ENCODE peak calls at places on chromosomes 12 and 14, in nine cellular contexts. D is BJ, O is uterus, Y is K562, N is choroid plexus epithelial cell, U is bronchial epithelial cell, Q is tibial artery, T is GM23338, P is heart right ventricle. X is an unnamed sample.

GRCh38 chr14:61033024-61033423 is 52.0 kb downstream of the SLC38A6 start:
- DNase-seq in D (no peak), O (no peak), Y (no peak), N (no peak), U (no peak), Q (no peak), T (no peak), P (no peak), X (no peak)

GRCh38 chr12:119666226-119666808 is 1.6 kb upstream of the PRKAB1 start:
- DNase-seq in D (no peak), O (no peak), Y (no peak), N (no peak), U (no peak), Q (no peak), T (no peak), P (no peak), X (no peak)

GRCh38 chr12:104710940-104711725 is 247.0 kb downstream of the SLC41A2 start:
- DNase-seq in D (peak), O (no peak), Y (no peak), N (peak), U (peak), Q (no peak), T (no peak), P (no peak), X (no peak)

GRCh38 chr12:98416845-98417244 is 98.5 kb upstream of the TMPO start:
- DNase-seq in D (no peak), O (no peak), Y (no peak), N (peak), U (peak), Q (no peak), T (peak), P (no peak), X (no peak)

GRCh38 chr12:47740536-47741339 is 15.4 kb upstream of the ENDOU start:
- DNase-seq in D (no peak), O (no peak), Y (no peak), N (no peak), U (no peak), Q (no peak), T (no peak), P (no peak), X (no peak)

GRCh38 chr14:68666206-68666730 is 126.6 kb downstream of the ZFP36L1 start:
- DNase-seq in D (no peak), O (no peak), Y (no peak), N (peak), U (no peak), Q (no peak), T (no peak), P (no peak), X (no peak)

GRCh38 chr14:99784508-99784907 is 8.7 kb upstream of the EML1 start:
- DNase-seq in D (no peak), O (peak), Y (no peak), N (no peak), U (no peak), Q (no peak), T (no peak), P (no peak), X (no peak)

GRCh38 chr14:75511201-75511600 is 11.1 kb upstream of the BATF start:
- DNase-seq in D (no peak), O (no peak), Y (no peak), N (no peak), U (no peak), Q (no peak), T (no peak), P (no peak), X (no peak)

GRCh38 chr14:99300190-99300589 is 28.2 kb upstream of the BCL11B start:
- DNase-seq in D (no peak), O (no peak), Y (no peak), N (no peak), U (no peak), Q (no peak), T (peak), P (no peak), X (no peak)

GRCh38 chr12:120495189-120495722 is 657 bp upstream of the DYNLL1 start:
- DNase-seq in D (no peak), O (peak), Y (no peak), N (peak), U (no peak), Q (no peak), T (peak), P (no peak), X (no peak)

GRCh38 chr12:131542351-131542750 is 168.5 kb upstream of the SFSWAP start:
- DNase-seq in D (no peak), O (no peak), Y (no peak), N (no peak), U (no peak), Q (no peak), T (no peak), P (no peak), X (no peak)

GRCh38 chr12:106246891-106247730 is 709 bp downstream of the CKAP4 start:
- DNase-seq in D (no peak), O (peak), Y (peak), N (peak), U (peak), Q (peak), T (peak), P (peak), X (no peak)

GRCh38 chr12:46473634-46474201 is 101.1 kb upstream of the SLC38A2 start:
- DNase-seq in D (peak), O (peak), Y (no peak), N (peak), U (peak), Q (peak), T (no peak), P (peak), X (no peak)

GRCh38 chr14:64683264-64683663 is 21.0 kb upstream of the PLEKHG3 start:
- DNase-seq in D (no peak), O (no peak), Y (no peak), N (no peak), U (no peak), Q (peak), T (no peak), P (no peak), X (no peak)

GRCh38 chr14:76901171-76902055 is 75.2 kb downstream of the LRRC74A start:
- DNase-seq in D (no peak), O (no peak), Y (no peak), N (no peak), U (peak), Q (no peak), T (no peak), P (no peak), X (no peak)

GRCh38 chr14:35380794-35381193 is 23.8 kb downstream of the NFKBIA start:
- DNase-seq in D (no peak), O (no peak), Y (no peak), N (peak), U (no peak), Q (no peak), T (no peak), P (no peak), X (no peak)

GRCh38 chr12:89098390-89099102 is 253.8 kb downstream of the DUSP6 start:
- DNase-seq in D (no peak), O (no peak), Y (no peak), N (no peak), U (peak), Q (no peak), T (peak), P (peak), X (no peak)

GRCh38 chr12:67517181-67517887 is 131.2 kb upstream of the DYRK2 start:
- DNase-seq in D (no peak), O (peak), Y (no peak), N (no peak), U (peak), Q (no peak), T (no peak), P (peak), X (no peak)

GRCh38 chr12:104790296-104791125 is 167.6 kb downstream of the SLC41A2 start:
- DNase-seq in D (no peak), O (peak), Y (peak), N (peak), U (no peak), Q (no peak), T (peak), P (peak), X (no peak)

GRCh38 chr14:76784881-76785280 is 23.6 kb downstream of the VASH1 start:
- DNase-seq in D (no peak), O (peak), Y (peak), N (peak), U (peak), Q (peak), T (peak), P (peak), X (peak)

GRCh38 chr12:121417847-121418246 is 17.9 kb downstream of the RNF34 start:
- DNase-seq in D (no peak), O (no peak), Y (no peak), N (no peak), U (no peak), Q (no peak), T (no peak), P (no peak), X (no peak)

GRCh38 chr14:65658202-65658601 is 245.7 kb downstream of the FUT8 start:
- DNase-seq in D (peak), O (no peak), Y (no peak), N (no peak), U (peak), Q (no peak), T (no peak), P (no peak), X (no peak)

GRCh38 chr12:47736877-47737676 is 11.8 kb upstream of the ENDOU start:
- DNase-seq in D (no peak), O (peak), Y (peak), N (peak), U (no peak), Q (peak), T (no peak), P (peak), X (no peak)

GRCh38 chr12:11797317-11797913 is 147.9 kb downstream of the ETV6 start:
- DNase-seq in D (peak), O (no peak), Y (no peak), N (peak), U (no peak), Q (no peak), T (no peak), P (no peak), X (peak)

GRCh38 chr12:2335109-2335508 is 282.3 kb downstream of the CACNA1C start:
- DNase-seq in D (no peak), O (no peak), Y (no peak), N (no peak), U (no peak), Q (no peak), T (no peak), P (no peak), X (no peak)

GRCh38 chr14:39369029-39369428 is 63.2 kb downstream of the FBXO33 start:
- DNase-seq in D (no peak), O (no peak), Y (no peak), N (no peak), U (no peak), Q (no peak), T (no peak), P (no peak), X (no peak)

GRCh38 chr14:92644166-92644565 is 104.3 kb downstream of the LGMN start:
- DNase-seq in D (peak), O (no peak), Y (no peak), N (peak), U (peak), Q (no peak), T (no peak), P (no peak), X (no peak)

GRCh38 chr12:107320031-107320928 is 226.9 kb upstream of the CRY1 start:
- DNase-seq in D (no peak), O (no peak), Y (no peak), N (peak), U (peak), Q (no peak), T (peak), P (peak), X (peak)

GRCh38 chr12:53751336-53752191 is at the start of gene CISTR:
- DNase-seq in D (no peak), O (no peak), Y (no peak), N (no peak), U (no peak), Q (no peak), T (peak), P (peak), X (no peak)

GRCh38 chr12:6646276-6647082 is 753 bp downstream of the ACRBP start:
- DNase-seq in D (no peak), O (no peak), Y (no peak), N (no peak), U (no peak), Q (no peak), T (peak), P (no peak), X (no peak)
- H3K4me3 ChIP-seq in D (no peak), O (peak), Y (no peak), N (peak), U (no peak), Q (peak), T (peak), P (peak), X (no peak)

DNA sequence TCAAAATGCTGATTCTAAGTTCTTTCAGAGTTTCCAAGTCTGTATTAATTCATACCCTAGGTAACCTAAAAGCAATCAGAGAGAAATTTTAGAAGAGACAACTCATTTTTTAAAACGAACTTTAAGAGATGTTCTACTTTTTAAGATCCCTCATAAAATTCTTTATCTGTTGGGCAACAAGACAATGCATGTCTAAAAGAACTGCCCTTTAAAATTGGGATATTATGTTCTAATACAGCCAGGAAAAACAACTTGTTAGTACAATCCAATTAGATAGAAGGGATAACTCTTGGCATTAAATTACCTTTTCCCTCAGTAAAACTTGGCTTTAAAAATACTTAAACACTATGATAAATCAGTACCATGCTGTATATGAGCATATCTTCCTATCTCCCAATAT is 15.6 kb downstream of the DICER1 start:
- DNase-seq in D (no peak), O (no peak), Y (no peak), N (no peak), U (no peak), Q (no peak), T (no peak), P (no peak), X (no peak)
- H3K4me3 ChIP-seq in D (no peak), O (no peak), Y (no peak), N (no peak), U (no peak), Q (no peak), T (no peak), P (no peak), X (no peak)

DNA sequence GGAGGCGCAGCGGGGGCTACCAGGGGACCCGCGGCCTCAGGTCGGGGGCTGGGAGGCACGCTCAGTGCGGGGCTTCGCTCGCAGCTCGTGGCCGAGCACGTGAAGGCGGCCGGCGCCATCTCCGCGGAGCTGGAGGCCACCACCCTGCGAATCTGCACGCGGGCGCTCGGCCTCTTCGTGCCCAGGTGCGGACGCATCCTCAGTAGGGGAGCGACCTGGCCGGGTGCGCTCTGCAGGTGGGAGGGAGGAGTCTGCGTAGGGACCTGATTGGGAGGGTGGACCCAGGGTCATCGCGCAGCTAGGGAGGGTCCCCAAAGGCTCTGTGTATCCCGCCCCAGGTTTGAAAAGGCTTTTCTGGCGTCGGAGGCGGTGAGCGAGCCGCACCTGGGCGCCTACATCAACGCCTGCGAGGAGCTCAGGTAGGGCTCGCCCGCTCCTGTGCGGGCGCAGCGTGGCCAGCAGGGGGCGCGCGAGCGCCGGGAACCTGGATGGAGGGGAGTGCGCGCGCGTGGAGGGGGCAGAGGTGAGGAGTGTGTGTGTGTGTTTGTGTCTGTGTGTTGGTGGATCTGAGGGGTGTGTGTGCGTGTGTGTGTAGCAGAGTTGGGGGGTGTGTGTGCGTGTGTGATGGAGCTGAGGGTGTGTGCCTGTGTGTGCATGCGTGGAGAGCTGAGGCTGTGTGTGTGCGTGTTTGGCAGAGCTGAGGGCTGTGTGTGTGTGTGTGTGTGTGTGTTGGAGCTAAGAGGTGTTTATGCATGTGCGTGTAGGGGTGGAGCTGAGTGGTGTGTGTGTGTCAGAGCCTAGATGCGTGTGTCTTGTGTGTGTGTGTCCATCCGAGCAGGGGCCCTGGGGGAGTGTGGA is 10.4 kb downstream of the EXOC3L4 start:
- DNase-seq in D (no peak), O (no peak), Y (peak), N (peak), U (no peak), Q (no peak), T (peak), P (peak), X (peak)
- H3K4me3 ChIP-seq in D (no peak), O (no peak), Y (no peak), N (no peak), U (no peak), Q (no peak), T (peak), P (peak), X (no peak)

GRCh38 chr14:70663707-70664179 is 22.0 kb downstream of the TTC9 start:
- DNase-seq in D (peak), O (no peak), Y (peak), N (peak), U (no peak), Q (no peak), T (no peak), P (no peak), X (no peak)

GRCh38 chr14:70665448-70666363 is 24.0 kb downstream of the TTC9 start:
- DNase-seq in D (no peak), O (no peak), Y (no peak), N (peak), U (peak), Q (no peak), T (no peak), P (no peak), X (no peak)

GRCh38 chr14:70662816-70663215 is 21.1 kb downstream of the TTC9 start:
- DNase-seq in D (no peak), O (no peak), Y (no peak), N (no peak), U (no peak), Q (no peak), T (no peak), P (no peak), X (no peak)

GRCh38 chr14:70666364-70666691 is 24.6 kb downstream of the TTC9 start:
- DNase-seq in D (no peak), O (no peak), Y (no peak), N (peak), U (no peak), Q (no peak), T (no peak), P (no peak), X (no peak)

DNA sequence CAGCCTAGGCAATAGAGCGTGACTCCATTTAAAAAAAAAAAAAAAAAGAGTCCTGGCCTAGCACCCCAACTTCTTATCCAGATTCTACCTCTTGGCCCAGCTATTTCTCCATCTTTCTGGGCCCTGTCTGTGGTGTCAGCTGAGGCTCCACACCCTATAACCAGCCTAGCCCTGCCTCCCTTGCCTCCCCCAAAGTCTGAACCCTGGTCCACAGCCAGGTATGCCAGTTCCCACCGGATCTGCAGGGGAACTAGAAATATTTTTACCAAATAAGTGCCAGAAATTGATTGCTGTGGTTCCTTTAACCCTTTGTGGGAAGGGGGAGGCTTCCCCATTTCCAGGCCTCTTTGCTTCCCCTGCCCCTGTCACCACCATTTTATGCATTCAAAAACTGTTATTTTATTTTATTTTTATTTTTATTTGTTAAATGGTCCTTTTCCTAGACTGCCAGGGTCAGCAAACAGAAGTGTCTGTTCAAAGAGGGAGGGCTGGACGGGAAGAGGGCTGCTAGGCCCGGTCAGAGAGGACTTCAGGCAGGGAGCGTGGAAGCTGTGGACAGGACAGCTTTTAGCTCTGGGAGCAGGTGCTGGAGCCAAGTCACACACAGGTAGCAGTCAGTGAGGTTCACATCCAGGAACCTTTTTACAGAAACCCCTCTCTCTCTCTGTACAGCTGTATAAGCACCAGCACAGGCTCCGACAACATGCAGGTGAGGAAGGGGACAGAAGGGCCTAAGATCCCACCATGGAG is 23.2 kb downstream of the TTC9 start:
- DNase-seq in D (no peak), O (no peak), Y (no peak), N (no peak), U (no peak), Q (no peak), T (no peak), P (no peak), X (no peak)
- H3K4me3 ChIP-seq in D (no peak), O (no peak), Y (no peak), N (no peak), U (no peak), Q (no peak), T (no peak), P (no peak), X (no peak)

GRCh38 chr14:72439707-72440106 is 454.2 kb downstream of the DPF3 start:
- DNase-seq in D (no peak), O (no peak), Y (no peak), N (no peak), U (no peak), Q (no peak), T (no peak), P (no peak), X (peak)

GRCh38 chr14:72433511-72433910 is 460.4 kb downstream of the DPF3 start:
- DNase-seq in D (no peak), O (no peak), Y (no peak), N (peak), U (peak), Q (no peak), T (no peak), P (no peak), X (no peak)

GRCh38 chr14:72432748-72433147 is 461.2 kb downstream of the DPF3 start:
- DNase-seq in D (no peak), O (no peak), Y (no peak), N (no peak), U (no peak), Q (no peak), T (no peak), P (no peak), X (no peak)

GRCh38 chr14:72430457-72430856 is 463.4 kb downstream of the DPF3 start:
- DNase-seq in D (no peak), O (no peak), Y (no peak), N (no peak), U (no peak), Q (no peak), T (no peak), P (no peak), X (no peak)

DNA sequence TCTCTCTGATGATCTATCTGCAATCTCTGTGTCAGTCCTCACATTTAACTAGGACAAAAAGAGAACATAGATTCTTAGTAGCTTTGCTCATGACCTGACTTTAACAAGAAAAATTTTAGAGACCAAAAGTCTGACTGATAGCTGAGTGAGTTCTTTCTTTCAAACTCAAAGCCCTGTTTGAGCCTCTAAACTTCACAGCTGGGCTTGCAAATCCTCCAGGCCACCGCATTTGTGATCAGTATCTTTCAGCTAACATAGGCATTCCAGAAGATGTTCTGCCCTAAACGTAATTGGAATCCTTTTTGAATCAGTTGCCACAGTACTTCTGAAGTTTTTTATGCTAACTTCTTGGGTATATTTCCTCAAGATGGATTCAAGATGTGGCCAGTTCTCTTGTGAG is 459.0 kb downstream of the DPF3 start:
- DNase-seq in D (no peak), O (no peak), Y (no peak), N (no peak), U (no peak), Q (no peak), T (no peak), P (no peak), X (no peak)
- H3K4me3 ChIP-seq in D (no peak), O (no peak), Y (no peak), N (no peak), U (no peak), Q (no peak), T (no peak), P (no peak), X (no peak)

GRCh38 chr14:104171948-104172347 is 33.6 kb downstream of the KIF26A start:
- DNase-seq in D (no peak), O (no peak), Y (no peak), N (no peak), U (peak), Q (no peak), T (no peak), P (peak), X (no peak)
- H3K4me3 ChIP-seq in D (no peak), O (no peak), Y (no peak), N (no peak), U (peak), Q (no peak), T (no peak), P (peak), X (no peak)

X was measured in Jurkat, Clone E6-1.